ENCODE peak calls at places on chromosomes 12 and 14, in four cellular contexts. One of them, this sample, is unnamed. For H3K27me3, the result is how much of the 10 kb centered on the place peaks cover.

GRCh38 chr12:76863811-76864210 is 15.0 kb downstream of the CSRP2 start:
- DNase-seq in endodermal cell: no peak
- DNase-seq in A673: no peak
- DNase-seq in HepG2: no peak
- DNase-seq in this sample: no peak

GRCh38 chr12:81128930-81129554 is 51.2 kb downstream of the ACSS3 start:
- DNase-seq in endodermal cell: peak
- DNase-seq in A673: peak
- DNase-seq in HepG2: peak
- DNase-seq in this sample: peak

GRCh38 chr12:43444940-43445564 is 107.0 kb downstream of the ADAMTS20 start:
- DNase-seq in endodermal cell: peak
- DNase-seq in A673: peak
- DNase-seq in HepG2: peak
- DNase-seq in this sample: peak

GRCh38 chr12:66132408-66132807 is 1.9 kb upstream of the LLPH start:
- DNase-seq in endodermal cell: peak
- DNase-seq in A673: peak
- DNase-seq in HepG2: peak
- DNase-seq in this sample: peak

GRCh38 chr12:5965950-5966383 is 20.9 kb upstream of the ANO2 start:
- DNase-seq in endodermal cell: peak
- DNase-seq in A673: peak
- DNase-seq in HepG2: peak
- DNase-seq in this sample: peak

GRCh38 chr12:9509464-9510166 is 98.1 kb downstream of the KLRB1 start:
- DNase-seq in endodermal cell: no peak
- DNase-seq in A673: peak
- DNase-seq in HepG2: no peak
- DNase-seq in this sample: peak

GRCh38 chr12:109697270-109697553 is 16.4 kb upstream of the FAM222A start:
- DNase-seq in endodermal cell: no peak
- DNase-seq in A673: no peak
- DNase-seq in HepG2: no peak
- DNase-seq in this sample: no peak

GRCh38 chr14:96925422-96925821 is 128.2 kb downstream of the VRK1 start:
- DNase-seq in endodermal cell: no peak
- DNase-seq in A673: no peak
- DNase-seq in HepG2: no peak
- DNase-seq in this sample: no peak

GRCh38 chr14:34857689-34858449 is 17.3 kb downstream of the BAZ1A start:
- DNase-seq in endodermal cell: no peak
- DNase-seq in A673: no peak
- DNase-seq in HepG2: no peak
- DNase-seq in this sample: no peak

GRCh38 chr14:80428171-80428570 is 216.9 kb upstream of the DIO2 start:
- DNase-seq in endodermal cell: no peak
- DNase-seq in A673: no peak
- DNase-seq in HepG2: no peak
- DNase-seq in this sample: no peak

GRCh38 chr14:87888136-87888999 is 104.6 kb downstream of the GALC start:
- DNase-seq in endodermal cell: peak
- DNase-seq in A673: peak
- DNase-seq in HepG2: peak
- DNase-seq in this sample: no peak

GRCh38 chr12:65090461-65090860 is 30.6 kb downstream of the WIF1 start:
- DNase-seq in endodermal cell: no peak
- DNase-seq in A673: no peak
- DNase-seq in HepG2: no peak
- DNase-seq in this sample: no peak

GRCh38 chr12:67148265-67148664 is 120.9 kb upstream of the CAND1 start:
- DNase-seq in endodermal cell: no peak
- DNase-seq in A673: no peak
- DNase-seq in HepG2: no peak
- DNase-seq in this sample: no peak

GRCh38 chr12:114393569-114393968 is 12.4 kb downstream of the TBX5 start:
- DNase-seq in endodermal cell: peak
- DNase-seq in A673: no peak
- DNase-seq in HepG2: no peak
- DNase-seq in this sample: no peak

GRCh38 chr14:79186523-79186922 is 1016.4 kb downstream of the NRXN3 start:
- DNase-seq in endodermal cell: no peak
- DNase-seq in A673: no peak
- DNase-seq in HepG2: no peak
- DNase-seq in this sample: no peak

GRCh38 chr14:60311417-60311816 is 62.4 kb downstream of the PPM1A start:
- DNase-seq in endodermal cell: no peak
- DNase-seq in A673: peak
- DNase-seq in HepG2: no peak
- DNase-seq in this sample: no peak

GRCh38 chr12:89951050-89951693 is 242.5 kb upstream of the ATP2B1 start:
- DNase-seq in endodermal cell: no peak
- DNase-seq in A673: peak
- DNase-seq in HepG2: no peak
- DNase-seq in this sample: peak

GRCh38 chr14:105481886-105482454 is 4.7 kb upstream of the CRIP1 start:
- DNase-seq in endodermal cell: peak
- DNase-seq in A673: peak
- DNase-seq in HepG2: peak
- DNase-seq in this sample: peak
- H3K4me3 ChIP-seq in endodermal cell: no peak
- H3K4me3 ChIP-seq in A673: peak
- H3K4me3 ChIP-seq in HepG2: peak
- H3K4me3 ChIP-seq in this sample: no peak

GRCh38 chr12:57219205-57219992 is 2.8 kb downstream of the NXPH4 start:
- DNase-seq in endodermal cell: peak
- DNase-seq in A673: no peak
- DNase-seq in HepG2: no peak
- DNase-seq in this sample: no peak

GRCh38 chr12:57216014-57216891 is at the start of gene NXPH4:
- DNase-seq in endodermal cell: peak
- DNase-seq in A673: no peak
- DNase-seq in HepG2: no peak
- DNase-seq in this sample: peak

GRCh38 chr12:57219993-57220728 is 3.6 kb downstream of the NXPH4 start:
- DNase-seq in endodermal cell: no peak
- DNase-seq in A673: no peak
- DNase-seq in HepG2: no peak
- DNase-seq in this sample: no peak

GRCh38 chr12:57216931-57217871 is 607 bp downstream of the NXPH4 start:
- DNase-seq in endodermal cell: peak
- DNase-seq in A673: no peak
- DNase-seq in HepG2: no peak
- DNase-seq in this sample: peak

GRCh38 chr12:57218030-57218853 is 1.6 kb downstream of the NXPH4 start:
- DNase-seq in endodermal cell: no peak
- DNase-seq in A673: no peak
- DNase-seq in HepG2: no peak
- DNase-seq in this sample: no peak
- H3K27me3 ChIP-seq in endodermal cell: half or more
- H3K27me3 ChIP-seq in A673: under half
- H3K27me3 ChIP-seq in HepG2: under half
- H3K27me3 ChIP-seq in this sample: under half

GRCh38 chr14:74429221-74429691 is 3.2 kb upstream of the SYNDIG1L start:
- DNase-seq in endodermal cell: peak
- DNase-seq in A673: no peak
- DNase-seq in HepG2: no peak
- DNase-seq in this sample: no peak
- H3K4me3 ChIP-seq in endodermal cell: no peak
- H3K4me3 ChIP-seq in A673: no peak
- H3K4me3 ChIP-seq in HepG2: no peak
- H3K4me3 ChIP-seq in this sample: no peak

GRCh38 chr12:117972341-117972740 is 3.6 kb upstream of the KSR2 start:
- DNase-seq in endodermal cell: no peak
- DNase-seq in A673: no peak
- DNase-seq in HepG2: no peak
- DNase-seq in this sample: no peak
- H3K27me3 ChIP-seq in endodermal cell: under half
- H3K27me3 ChIP-seq in A673: under half
- H3K27me3 ChIP-seq in HepG2: under half
- H3K27me3 ChIP-seq in this sample: under half

GRCh38 chr12:112151766-112152541 is 26.6 kb downstream of the TRAFD1 start:
- DNase-seq in endodermal cell: peak
- DNase-seq in A673: no peak
- DNase-seq in HepG2: no peak
- DNase-seq in this sample: no peak

GRCh38 chr12:112159146-112159541 is 33.8 kb downstream of the TRAFD1 start:
- DNase-seq in endodermal cell: no peak
- DNase-seq in A673: no peak
- DNase-seq in HepG2: no peak
- DNase-seq in this sample: no peak

GRCh38 chr12:112153181-112153899 is 28.0 kb downstream of the TRAFD1 start:
- DNase-seq in endodermal cell: peak
- DNase-seq in A673: no peak
- DNase-seq in HepG2: no peak
- DNase-seq in this sample: no peak

GRCh38 chr12:112149596-112149995 is 24.2 kb downstream of the TRAFD1 start:
- DNase-seq in endodermal cell: peak
- DNase-seq in A673: no peak
- DNase-seq in HepG2: no peak
- DNase-seq in this sample: no peak

GRCh38 chr12:112153900-112154234 is 28.5 kb downstream of the TRAFD1 start:
- DNase-seq in endodermal cell: peak
- DNase-seq in A673: no peak
- DNase-seq in HepG2: no peak
- DNase-seq in this sample: no peak
- H3K4me3 ChIP-seq in endodermal cell: no peak
- H3K4me3 ChIP-seq in A673: no peak
- H3K4me3 ChIP-seq in HepG2: no peak
- H3K4me3 ChIP-seq in this sample: no peak

GRCh38 chr12:132285311-132285741 is 44.1 kb downstream of the GALNT9 start:
- DNase-seq in endodermal cell: no peak
- DNase-seq in A673: no peak
- DNase-seq in HepG2: no peak
- DNase-seq in this sample: no peak
- H3K27me3 ChIP-seq in endodermal cell: under half
- H3K27me3 ChIP-seq in A673: under half
- H3K27me3 ChIP-seq in HepG2: under half
- H3K27me3 ChIP-seq in this sample: under half

GRCh38 chr12:124465473-124465872 is 101.9 kb downstream of the NCOR2 start:
- DNase-seq in endodermal cell: no peak
- DNase-seq in A673: no peak
- DNase-seq in HepG2: no peak
- DNase-seq in this sample: no peak
- H3K4me3 ChIP-seq in endodermal cell: peak
- H3K4me3 ChIP-seq in A673: peak
- H3K4me3 ChIP-seq in HepG2: no peak
- H3K4me3 ChIP-seq in this sample: no peak

GRCh38 chr14:103847954-103848719 is 762 bp upstream of the PPP1R13B start:
- DNase-seq in endodermal cell: peak
- DNase-seq in A673: no peak
- DNase-seq in HepG2: peak
- DNase-seq in this sample: no peak

GRCh38 chr14:103846008-103846568 is 1.3 kb downstream of the PPP1R13B start:
- DNase-seq in endodermal cell: no peak
- DNase-seq in A673: no peak
- DNase-seq in HepG2: no peak
- DNase-seq in this sample: no peak

GRCh38 chr14:103848720-103849077 is 1.3 kb upstream of the PPP1R13B start:
- DNase-seq in endodermal cell: no peak
- DNase-seq in A673: no peak
- DNase-seq in HepG2: no peak
- DNase-seq in this sample: no peak

GRCh38 chr14:103846569-103847438 is 571 bp downstream of the PPP1R13B start:
- DNase-seq in endodermal cell: peak
- DNase-seq in A673: no peak
- DNase-seq in HepG2: no peak
- DNase-seq in this sample: peak

GRCh38 chr14:103847439-103847953 is at the start of gene PPP1R13B:
- DNase-seq in endodermal cell: peak
- DNase-seq in A673: peak
- DNase-seq in HepG2: peak
- DNase-seq in this sample: peak
- H3K27me3 ChIP-seq in endodermal cell: under half
- H3K27me3 ChIP-seq in A673: under half
- H3K27me3 ChIP-seq in HepG2: under half
- H3K27me3 ChIP-seq in this sample: under half

GRCh38 chr12:24195063-24195462 is 245.6 kb upstream of the SOX5 start:
- DNase-seq in endodermal cell: no peak
- DNase-seq in A673: no peak
- DNase-seq in HepG2: no peak
- DNase-seq in this sample: no peak
- H3K4me3 ChIP-seq in endodermal cell: no peak
- H3K4me3 ChIP-seq in A673: no peak
- H3K4me3 ChIP-seq in HepG2: no peak
- H3K4me3 ChIP-seq in this sample: no peak

This sample was measured in MG63.